ENCODE peak calls at places on chromosomes 11 and 22, in five cellular contexts. O is activated naive CD4-positive, alpha-beta T cell treated with anti-CD3 and anti-CD28 coated beads, Interleukin-2, amount 50 U/mL, for 16 hours; V is lung microvascular endothelial cell; M is T1000; K is cerebellar cortex. N is an unnamed sample.

GRCh38 chr11:66497206-66497605 is 13.2 kb upstream of the BBS1 start:
- DNase-seq in O (no peak), V (no peak), M (no peak), K (no peak), N (no peak)

GRCh38 chr11:44731685-44732411 is 5.1 kb downstream of the TSPAN18 start:
- DNase-seq in O (no peak), V (peak), M (no peak), K (no peak), N (no peak)

GRCh38 chr11:10454902-10455631 is at the start of gene AMPD3:
- DNase-seq in O (no peak), V (peak), M (peak), K (no peak), N (no peak)

GRCh38 chr11:130513132-130513531 is 64.7 kb downstream of the ADAMTS15 start:
- DNase-seq in O (no peak), V (no peak), M (no peak), K (peak), N (peak)

GRCh38 chr11:44785856-44786606 is 59.3 kb downstream of the TSPAN18 start:
- DNase-seq in O (no peak), V (no peak), M (no peak), K (peak), N (peak)

GRCh38 chr11:64971421-64972233 is at the start of gene MAJIN:
- DNase-seq in O (peak), V (peak), M (peak), K (peak), N (peak)

GRCh38 chr11:86802601-86803051 is 2.3 kb downstream of the PRSS23 start:
- DNase-seq in O (no peak), V (peak), M (no peak), K (peak), N (peak)

GRCh38 chr22:24977370-24978230 is 25.1 kb downstream of the KIAA1671 start:
- DNase-seq in O (no peak), V (peak), M (no peak), K (no peak), N (no peak)

GRCh38 chr11:84963240-84963639 is 663.9 kb downstream of the DLG2 start:
- DNase-seq in O (no peak), V (no peak), M (no peak), K (no peak), N (no peak)

GRCh38 chr11:95592455-95592854 is 197.1 kb downstream of the FAM76B start:
- DNase-seq in O (no peak), V (no peak), M (no peak), K (no peak), N (no peak)

GRCh38 chr11:70483077-70483861 is 84.9 kb downstream of the CTTN start:
- DNase-seq in O (no peak), V (peak), M (no peak), K (peak), N (peak)

GRCh38 chr11:84234011-84234410 is 947.8 kb upstream of the CCDC90B start:
- DNase-seq in O (no peak), V (no peak), M (no peak), K (no peak), N (no peak)

GRCh38 chr22:23496445-23496833 is 83.7 kb downstream of the IGLL1 start:
- DNase-seq in O (no peak), V (no peak), M (no peak), K (no peak), N (no peak)

GRCh38 chr11:48052183-48053040 is 72.1 kb downstream of the PTPRJ start:
- DNase-seq in O (no peak), V (peak), M (no peak), K (no peak), N (no peak)

GRCh38 chr11:127225619-127226018 is 225.0 kb upstream of the KIRREL3 start:
- DNase-seq in O (no peak), V (no peak), M (no peak), K (no peak), N (no peak)

GRCh38 chr22:48785792-48786678 is 1041.6 kb downstream of the BRD1 start:
- DNase-seq in O (no peak), V (no peak), M (no peak), K (peak), N (no peak)

GRCh38 chr22:23058063-23058462 is 12.3 kb upstream of the GNAZ start:
- DNase-seq in O (peak), V (no peak), M (no peak), K (no peak), N (no peak)

GRCh38 chr22:39481595-39481994 is 20.5 kb upstream of the MIEF1 start:
- DNase-seq in O (no peak), V (no peak), M (no peak), K (no peak), N (no peak)

GRCh38 chr11:69434341-69434960 is 47.0 kb upstream of the LINC01488 start:
- DNase-seq in O (no peak), V (no peak), M (no peak), K (no peak), N (no peak)

GRCh38 chr11:71356280-71356876 is 91.8 kb downstream of the DHCR7 start:
- DNase-seq in O (no peak), V (no peak), M (no peak), K (no peak), N (no peak)

GRCh38 chr11:65695459-65696241 is 16.4 kb upstream of the KAT5 start:
- DNase-seq in O (no peak), V (peak), M (no peak), K (no peak), N (no peak)

GRCh38 chr22:28594784-28595324 is 84.8 kb downstream of the TTC28 start:
- DNase-seq in O (no peak), V (peak), M (no peak), K (peak), N (peak)

GRCh38 chr11:75434886-75435570 is 2.0 kb upstream of the KLHL35 start:
- DNase-seq in O (no peak), V (no peak), M (no peak), K (no peak), N (no peak)

GRCh38 chr11:19723572-19724342 is 11.1 kb downstream of the NAV2 start:
- DNase-seq in O (peak), V (peak), M (no peak), K (peak), N (peak)

GRCh38 chr22:32823024-32823730 is 21.7 kb downstream of the TIMP3 start:
- DNase-seq in O (no peak), V (peak), M (no peak), K (peak), N (peak)

GRCh38 chr11:44464741-44465140 is 100.7 kb upstream of the CD82 start:
- DNase-seq in O (no peak), V (no peak), M (no peak), K (peak), N (peak)

GRCh38 chr11:65321828-65322495 is 7.3 kb downstream of the CDC42EP2 start:
- DNase-seq in O (no peak), V (no peak), M (no peak), K (no peak), N (no peak)

GRCh38 chr11:65711785-65712632 is at the start of gene KAT5:
- DNase-seq in O (peak), V (peak), M (peak), K (peak), N (peak)

GRCh38 chr11:101442171-101442570 is 141.6 kb downstream of the TRPC6 start:
- DNase-seq in O (no peak), V (no peak), M (peak), K (no peak), N (no peak)

GRCh38 chr11:65279713-65280459 is 18.1 kb downstream of the POLA2 start:
- DNase-seq in O (peak), V (peak), M (peak), K (no peak), N (no peak)

GRCh38 chr22:50118557-50119168 is 28.9 kb downstream of the MOV10L1 start:
- DNase-seq in O (no peak), V (peak), M (no peak), K (no peak), N (no peak)